ENCODE peak calls at places on chromosomes 16 and 17, in ten cellular contexts. I is CD8-positive, alpha-beta T cell; L is endothelial cell; W is HFFc6; G is GM13977; X is heart left ventricle; Q is coronary artery; P is astrocyte of the spinal cord; Z is BE2C; T is lower leg skin. B is an unnamed sample.

GRCh38 chr17:82867763-82868325 is 28.0 kb upstream of the ZNF750 start:
- DNase-seq in I (no peak), L (no peak), W (no peak), G (no peak), X (no peak), Q (no peak), P (no peak), Z (no peak), T (no peak), B (peak)

GRCh38 chr17:68491864-68492263 is 20.4 kb upstream of the PRKAR1A start:
- DNase-seq in I (no peak), L (no peak), W (no peak), G (no peak), X (no peak), Q (no peak), P (no peak), Z (no peak), T (peak), B (no peak)

GRCh38 chr17:56973520-56973919 is 4.4 kb upstream of the SCPEP1 start:
- DNase-seq in I (no peak), L (no peak), W (peak), G (no peak), X (no peak), Q (no peak), P (no peak), Z (no peak), T (no peak), B (no peak)

GRCh38 chr16:495127-495748 is 32.3 kb upstream of the CAPN15 start:
- DNase-seq in I (no peak), L (peak), W (peak), G (peak), X (no peak), Q (no peak), P (no peak), Z (peak), T (no peak), B (no peak)

GRCh38 chr17:33551075-33551474 is 258.0 kb upstream of the ASIC2 start:
- DNase-seq in I (no peak), L (no peak), W (no peak), G (no peak), X (no peak), Q (no peak), P (no peak), Z (no peak), T (no peak), B (no peak)

GRCh38 chr17:45784583-45785372 is 658 bp downstream of the CRHR1 start:
- DNase-seq in I (peak), L (peak), W (no peak), G (peak), X (no peak), Q (no peak), P (no peak), Z (peak), T (no peak), B (no peak)

GRCh38 chr16:6684076-6684673 is 648.5 kb upstream of the RBFOX1 start:
- DNase-seq in I (no peak), L (peak), W (no peak), G (no peak), X (no peak), Q (no peak), P (no peak), Z (peak), T (no peak), B (no peak)

GRCh38 chr17:42683407-42684031 is 1.2 kb downstream of the CNTNAP1 start:
- DNase-seq in I (no peak), L (no peak), W (no peak), G (peak), X (peak), Q (no peak), P (peak), Z (no peak), T (no peak), B (no peak)

GRCh38 chr16:88619859-88620655 is 18.3 kb upstream of the IL17C start:
- DNase-seq in I (peak), L (no peak), W (no peak), G (no peak), X (no peak), Q (no peak), P (peak), Z (no peak), T (no peak), B (no peak)

GRCh38 chr16:21104124-21104860 is 46.4 kb downstream of the DNAH3 start:
- DNase-seq in I (no peak), L (peak), W (peak), G (no peak), X (no peak), Q (no peak), P (peak), Z (no peak), T (no peak), B (no peak)

DNA sequence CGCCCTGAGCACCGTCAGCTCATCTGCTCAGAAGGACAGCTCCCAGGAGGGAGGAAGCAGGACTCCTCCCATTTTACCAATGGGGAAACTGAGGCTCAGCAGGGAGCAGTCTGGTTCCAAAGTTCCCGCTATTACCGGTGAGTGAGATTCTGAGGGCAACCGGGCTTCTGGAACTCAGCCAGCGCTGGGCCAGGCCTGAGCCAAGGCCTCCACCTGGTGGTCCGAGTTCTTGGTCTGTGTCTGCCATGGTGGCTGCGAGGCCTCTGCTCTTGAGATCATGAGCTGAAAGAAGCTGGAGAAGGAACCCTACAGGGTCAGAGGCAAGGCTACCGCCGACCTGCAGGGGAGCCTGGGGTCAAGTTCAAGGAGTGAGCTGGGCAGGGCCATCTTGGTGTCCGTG is 110.8 kb upstream of the GSE1 start:
- DNase-seq in I (no peak), L (no peak), W (no peak), G (no peak), X (no peak), Q (no peak), P (no peak), Z (no peak), T (no peak), B (no peak)
- TF ChIP-seq CTCF in I (no peak), L (no peak), W (no peak), G (no peak), X (no peak), Q (no peak), P (no peak), Z (no peak), T (no peak), B (no peak)

GRCh38 chr16:85418978-85419491 is 194.1 kb upstream of the GSE1 start:
- DNase-seq in I (no peak), L (peak), W (no peak), G (no peak), X (no peak), Q (no peak), P (no peak), Z (peak), T (no peak), B (peak)
- TF ChIP-seq CTCF in I (no peak), L (no peak), W (peak), G (no peak), X (no peak), Q (no peak), P (no peak), Z (peak), T (no peak), B (no peak)

DNA sequence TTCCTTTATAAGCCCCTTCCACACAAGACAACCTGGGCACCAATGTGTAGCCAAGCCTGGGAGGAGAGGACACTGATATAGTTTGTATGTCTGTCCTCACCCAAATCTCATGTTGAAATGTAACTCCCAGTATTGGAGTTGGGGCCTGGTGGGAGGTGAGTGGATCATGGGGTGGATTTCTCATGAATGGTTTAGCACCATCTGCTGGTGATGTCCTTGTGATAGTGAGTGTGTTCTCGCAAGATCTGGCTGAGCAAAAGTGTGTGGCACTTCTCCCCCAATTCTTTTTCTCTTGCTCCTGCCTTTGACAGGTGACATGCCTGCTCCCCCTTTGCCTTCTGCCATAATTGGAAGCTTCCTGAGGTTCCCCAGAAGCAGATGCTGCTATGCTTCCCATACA is 135.8 kb downstream of the USP31 start:
- DNase-seq in I (no peak), L (peak), W (no peak), G (no peak), X (no peak), Q (no peak), P (no peak), Z (peak), T (no peak), B (no peak)
- TF ChIP-seq CTCF in I (no peak), L (no peak), W (peak), G (no peak), X (no peak), Q (no peak), P (no peak), Z (peak), T (no peak), B (no peak)

DNA sequence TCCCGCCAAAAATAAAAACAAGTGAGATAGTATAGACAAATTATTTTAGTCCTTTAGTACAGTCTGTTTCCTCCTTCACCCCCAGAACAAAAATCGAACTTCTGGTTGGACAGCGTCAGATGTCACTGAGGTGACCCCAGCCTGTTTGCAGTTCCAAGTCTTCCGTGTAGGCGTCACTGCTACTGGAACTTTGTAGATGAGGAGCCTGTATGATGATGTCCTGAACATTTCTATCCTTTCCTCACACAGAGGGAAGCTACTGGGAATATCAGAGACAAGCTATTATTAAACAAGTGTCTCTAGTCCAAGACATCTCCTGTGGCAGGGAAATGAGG is 924 bp upstream of the VEZF1 start:
- DNase-seq in I (no peak), L (no peak), W (peak), G (no peak), X (peak), Q (no peak), P (peak), Z (peak), T (no peak), B (no peak)
- TF ChIP-seq CTCF in I (no peak), L (no peak), W (peak), G (no peak), X (no peak), Q (no peak), P (no peak), Z (peak), T (no peak), B (no peak)

GRCh38 chr17:52170963-52171572 is 12.6 kb upstream of the CA10 start:
- DNase-seq in I (no peak), L (peak), W (no peak), G (no peak), X (no peak), Q (no peak), P (no peak), Z (peak), T (no peak), B (no peak)
- TF ChIP-seq CTCF in I (no peak), L (peak), W (peak), G (peak), X (no peak), Q (no peak), P (peak), Z (peak), T (no peak), B (no peak)